ENCODE peak calls at places on chromosomes 1 and 21, in nine cellular contexts. F is activated CD4-positive, CD25-positive, alpha-beta regulatory T cell treated with anti-CD3 and anti-CD28 coated beads, Interleukin-2, amount 50 U/mL, for 72 hours; D is stimulated activated CD4-positive, alpha-beta T cell treated with anti-CD3 and anti-CD28 coated beads, Interleukin-4, amount 100 ng/mL, for 48 hours; G is right cardiac atrium; V is GM04503; O is NCI-H446; W is psoas muscle; B is T-cell; X is CD8-positive, alpha-beta memory T cell. U is an unnamed sample.

GRCh38 chr1:2347907-2348306 is 43.4 kb downstream of the MORN1 start:
- DNase-seq in V (no peak), B (no peak), O (no peak), F (peak), G (peak), W (no peak), X (peak), D (no peak), U (no peak)

GRCh38 chr1:195336718-195337269 is 1271.4 kb downstream of the KCNT2 start:
- DNase-seq in D (no peak), B (no peak), W (no peak), F (no peak), G (no peak), V (no peak), O (no peak), X (no peak), U (no peak)

GRCh38 chr1:16181887-16182719 is 26.2 kb upstream of the EPHA2 start:
- DNase-seq in W (peak), X (no peak), G (peak), F (no peak), O (no peak), B (no peak), V (peak), D (no peak), U (peak)

GRCh38 chr1:44002606-44003157 is 11.3 kb downstream of the CCDC24 start:
- DNase-seq in F (no peak), D (no peak), G (no peak), B (no peak), X (no peak), V (no peak), O (no peak), W (no peak), U (no peak)

GRCh38 chr21:37365657-37366487 is 701 bp upstream of the DYRK1A start:
- DNase-seq in D (peak), W (peak), B (peak), V (no peak), O (peak), X (peak), F (peak), G (peak), U (peak)

GRCh38 chr1:77605246-77606026 is 77.0 kb downstream of the ZZZ3 start:
- DNase-seq in G (peak), V (peak), X (no peak), O (peak), B (no peak), D (no peak), W (peak), F (no peak), U (peak)

GRCh38 chr1:208243851-208244583 is at the start of gene PLXNA2:
- DNase-seq in G (peak), W (peak), X (peak), D (peak), F (peak), V (no peak), O (peak), B (peak), U (peak)

GRCh38 chr1:109441105-109441504 is 14.9 kb upstream of the PSMA5 start:
- DNase-seq in O (no peak), V (peak), W (no peak), G (no peak), F (no peak), B (no peak), D (no peak), X (no peak), U (no peak)

GRCh38 chr1:153921803-153922075 is 1.0 kb downstream of the GATAD2B start:
- DNase-seq in X (no peak), O (no peak), D (no peak), B (no peak), V (no peak), G (peak), W (no peak), F (no peak), U (no peak)

GRCh38 chr21:43331962-43332458 is 94.9 kb downstream of the SIK1 start:
- DNase-seq in O (no peak), G (peak), D (no peak), X (no peak), V (no peak), B (no peak), F (no peak), W (peak), U (peak)

GRCh38 chr1:216812966-216813365 is 89.7 kb upstream of the ESRRG start:
- DNase-seq in D (no peak), G (no peak), W (no peak), F (no peak), X (no peak), V (no peak), B (no peak), O (no peak), U (no peak)

GRCh38 chr1:22915816-22916468 is 56.7 kb downstream of the LACTBL1 start:
- DNase-seq in V (no peak), W (no peak), X (no peak), D (no peak), B (no peak), O (no peak), G (no peak), F (no peak), U (no peak)

GRCh38 chr1:151825811-151826660 is 5.6 kb downstream of the RORC start:
- DNase-seq in X (no peak), D (no peak), W (no peak), F (no peak), B (no peak), V (no peak), O (peak), G (no peak), U (peak)

GRCh38 chr1:204605791-204606190 is 79.7 kb downstream of the LRRN2 start:
- DNase-seq in V (no peak), G (no peak), X (no peak), F (no peak), W (no peak), B (no peak), O (no peak), D (no peak), U (no peak)

GRCh38 chr1:182860658-182861057 is 21.5 kb downstream of the DHX9 start:
- DNase-seq in F (no peak), G (no peak), X (no peak), O (no peak), V (no peak), D (no peak), B (no peak), W (no peak), U (no peak)

GRCh38 chr1:73097917-73098316 is 815.6 kb upstream of the NEGR1 start:
- DNase-seq in V (no peak), B (no peak), G (no peak), W (no peak), F (no peak), X (no peak), O (no peak), D (no peak), U (no peak)

GRCh38 chr1:14613915-14614314 is 15.4 kb downstream of the KAZN start:
- DNase-seq in O (no peak), V (no peak), G (no peak), W (no peak), B (no peak), F (no peak), X (no peak), D (no peak), U (no peak)

GRCh38 chr21:14403681-14404318 is 20.9 kb upstream of the HSPA13 start:
- DNase-seq in O (peak), D (no peak), X (no peak), B (peak), F (no peak), G (no peak), W (no peak), V (no peak), U (no peak)

GRCh38 chr21:27382404-27382803 is 415.5 kb upstream of the ADAMTS5 start:
- DNase-seq in G (no peak), B (no peak), F (no peak), V (no peak), W (no peak), X (no peak), O (peak), D (no peak), U (no peak)

GRCh38 chr1:215568287-215568692 is 1.2 kb downstream of the KCTD3 start:
- DNase-seq in O (peak), W (no peak), D (no peak), G (no peak), B (no peak), V (peak), X (no peak), F (no peak), U (no peak)

GRCh38 chr1:242854466-242854865 is 330.0 kb upstream of the PLD5 start:
- DNase-seq in B (no peak), F (no peak), X (no peak), G (no peak), W (no peak), D (no peak), O (no peak), V (no peak), U (no peak)